ENCODE peak calls at places on chromosomes 11 and 22, in six cellular contexts. I is GM12865; K is MM.1S; T is NB4; H is PC-3; P is CD8-positive, alpha-beta T cell. X is an unnamed sample.
A peak's percentile ranks its signal among the peaks of the same experiment; 100 is the strongest.

GRCh38 chr11:119942021-119942420 is 195.9 kb downstream of the TRIM29 start:
- DNase-seq in I (no peak), K (no peak), T (no peak), H (no peak), P (no peak), X (no peak)

GRCh38 chr11:61680622-61681191 is 516 bp downstream of the DAGLA start:
- DNase-seq in I (no peak), K (no peak), T (no peak), H (no peak), P (no peak), X (no peak)

GRCh38 chr11:129319751-129320150 is 55.9 kb upstream of the BARX2 start:
- DNase-seq in I (no peak), K (no peak), T (no peak), H (no peak), P (no peak), X (no peak)

GRCh38 chr11:72781063-72781312 is 12.9 kb downstream of the STARD10 start:
- DNase-seq in I (no peak), K (no peak), T (no peak), H (peak; percentile 62), P (no peak), X (no peak)

GRCh38 chr11:12220305-12220704 is 109.9 kb downstream of the MICAL2 start:
- DNase-seq in I (no peak), K (no peak), T (no peak), H (no peak), P (no peak), X (no peak)

GRCh38 chr11:73792584-73792983 is 4.9 kb downstream of the MRPL48 start:
- DNase-seq in I (no peak), K (no peak), T (no peak), H (no peak), P (no peak), X (no peak)

GRCh38 chr11:57568330-57568766 is 876 bp upstream of the UBE2L6 start:
- DNase-seq in I (peak; percentile 87), K (peak; percentile 85), T (no peak), H (peak; percentile 87), P (peak; percentile 82), X (peak; percentile 22)

GRCh38 chr11:73907191-73907590 is 30.4 kb downstream of the PAAF1 start:
- DNase-seq in I (peak; percentile 1), K (no peak), T (peak; percentile 62), H (peak; percentile 88), P (no peak), X (no peak)

GRCh38 chr11:11944444-11944843 is 64.0 kb downstream of the DKK3 start:
- DNase-seq in I (no peak), K (no peak), T (peak; percentile 35), H (no peak), P (no peak), X (no peak)

GRCh38 chr11:23948831-23949230 is 548.0 kb upstream of the LUZP2 start:
- DNase-seq in I (no peak), K (no peak), T (no peak), H (no peak), P (no peak), X (no peak)

GRCh38 chr11:109789911-109790310 is 303.3 kb upstream of the ZC3H12C start:
- DNase-seq in I (no peak), K (no peak), T (no peak), H (no peak), P (no peak), X (no peak)

GRCh38 chr11:59943996-59944395 is 5.8 kb downstream of the OOSP1 start:
- DNase-seq in I (no peak), K (no peak), T (no peak), H (peak; percentile 4), P (no peak), X (no peak)

GRCh38 chr11:96396637-96397036 is 6.8 kb downstream of the JRKL start:
- DNase-seq in I (no peak), K (no peak), T (no peak), H (no peak), P (no peak), X (no peak)

GRCh38 chr22:49602481-49602880 is 225.2 kb downstream of the BRD1 start:
- DNase-seq in I (no peak), K (no peak), T (no peak), H (no peak), P (no peak), X (no peak)

GRCh38 chr11:59669611-59670009 is 773 bp upstream of the PATL1 start:
- DNase-seq in I (no peak), K (no peak), T (no peak), H (peak; percentile 41), P (no peak), X (no peak)

GRCh38 chr11:2325123-2325522 is 23.3 kb downstream of the TSPAN32 start:
- DNase-seq in I (no peak), K (no peak), T (no peak), H (no peak), P (no peak), X (no peak)
- TF ChIP-seq CTCF in I (no peak), K (no peak), T (no peak), H (no peak), P (no peak), X (no peak)

GRCh38 chr11:65425105-65425970 is 2.7 kb downstream of the NEAT1 start:
- DNase-seq in I (peak; percentile 84), K (peak; percentile 87), T (peak; percentile 90), H (peak; percentile 77), P (peak; percentile 72), X (peak; percentile 37)
- TF ChIP-seq CTCF in I (no peak), K (no peak), T (no peak), H (peak; percentile 6), P (no peak), X (no peak)

DNA sequence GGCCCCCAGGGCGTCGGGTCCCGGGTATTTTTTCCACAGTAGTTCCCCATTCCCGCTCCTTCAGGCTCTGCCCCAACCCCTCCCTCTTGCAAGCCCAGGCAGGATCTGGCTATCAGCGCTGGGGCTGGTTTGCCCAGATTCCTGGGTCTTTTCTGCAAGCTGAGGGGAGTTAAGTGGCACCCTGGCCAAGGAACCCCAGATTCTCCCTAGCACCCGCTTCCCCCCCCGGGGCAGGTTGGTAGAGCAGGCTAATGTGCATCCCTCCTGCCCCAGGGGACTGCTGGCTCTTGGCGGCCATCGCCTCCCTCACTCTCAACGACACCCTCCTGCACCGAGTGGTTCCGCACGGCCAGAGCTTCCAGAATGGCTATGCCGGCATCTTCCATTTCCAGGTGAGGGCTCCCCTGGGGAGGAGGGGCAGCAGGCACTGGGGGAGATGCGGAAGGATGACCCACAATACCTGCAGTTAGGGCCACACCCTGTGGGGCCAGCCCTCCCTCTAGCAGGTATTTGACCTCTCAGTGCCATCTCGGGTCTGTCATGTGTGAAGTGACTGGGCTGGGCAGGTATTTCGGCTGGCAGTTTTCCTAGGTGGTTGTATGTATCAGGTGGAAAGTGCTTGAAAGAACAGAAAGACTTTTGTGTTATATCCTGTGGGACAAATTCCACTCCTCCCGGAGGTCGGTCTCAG is 1.6 kb downstream of the CAPN1 start:
- DNase-seq in I (no peak), K (no peak), T (no peak), H (peak; percentile 95), P (no peak), X (no peak)
- TF ChIP-seq CTCF in I (no peak), K (no peak), T (no peak), H (no peak), P (no peak), X (no peak)

GRCh38 chr11:17931595-17931994 is 81.3 kb downstream of the SERGEF start:
- DNase-seq in I (no peak), K (no peak), T (no peak), H (no peak), P (no peak), X (no peak)

GRCh38 chr11:17934194-17934593 is 78.7 kb downstream of the SERGEF start:
- DNase-seq in I (no peak), K (no peak), T (no peak), H (no peak), P (no peak), X (no peak)

GRCh38 chr11:17933710-17934109 is 79.1 kb downstream of the SERGEF start:
- DNase-seq in I (no peak), K (no peak), T (no peak), H (no peak), P (no peak), X (no peak)

GRCh38 chr11:17930544-17931144 is 82.2 kb downstream of the SERGEF start:
- DNase-seq in I (no peak), K (no peak), T (peak; percentile 10), H (no peak), P (no peak), X (no peak)

DNA sequence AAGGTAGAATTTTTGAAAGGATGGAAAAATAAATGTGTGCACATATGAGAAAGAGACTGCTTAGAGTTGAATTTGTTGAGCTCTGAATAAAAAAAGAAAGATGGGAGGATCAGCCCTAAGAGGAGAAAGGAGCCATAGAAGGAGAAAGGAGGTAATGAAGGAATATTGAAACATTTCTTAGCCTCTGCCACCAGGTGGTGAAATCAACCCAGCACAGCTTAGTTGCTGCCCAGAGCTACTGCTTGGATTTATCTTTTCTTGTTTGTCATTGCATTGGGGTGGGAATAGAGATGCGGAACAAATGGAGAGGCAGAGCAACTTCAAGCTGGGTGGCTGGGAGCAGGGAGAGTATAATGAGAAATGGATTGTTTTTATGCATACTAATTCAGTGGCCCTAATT is 80.4 kb downstream of the SERGEF start:
- DNase-seq in I (no peak), K (no peak), T (no peak), H (no peak), P (no peak), X (no peak)
- TF ChIP-seq CTCF in I (peak; percentile 3), K (no peak), T (no peak), H (peak; percentile 31), P (no peak), X (no peak)

GRCh38 chr11:21169639-21170038 is 500.3 kb downstream of the NELL1 start:
- DNase-seq in I (no peak), K (no peak), T (no peak), H (no peak), P (no peak), X (no peak)
- TF ChIP-seq CTCF in I (no peak), K (no peak), T (no peak), H (no peak), P (no peak), X (no peak)

DNA sequence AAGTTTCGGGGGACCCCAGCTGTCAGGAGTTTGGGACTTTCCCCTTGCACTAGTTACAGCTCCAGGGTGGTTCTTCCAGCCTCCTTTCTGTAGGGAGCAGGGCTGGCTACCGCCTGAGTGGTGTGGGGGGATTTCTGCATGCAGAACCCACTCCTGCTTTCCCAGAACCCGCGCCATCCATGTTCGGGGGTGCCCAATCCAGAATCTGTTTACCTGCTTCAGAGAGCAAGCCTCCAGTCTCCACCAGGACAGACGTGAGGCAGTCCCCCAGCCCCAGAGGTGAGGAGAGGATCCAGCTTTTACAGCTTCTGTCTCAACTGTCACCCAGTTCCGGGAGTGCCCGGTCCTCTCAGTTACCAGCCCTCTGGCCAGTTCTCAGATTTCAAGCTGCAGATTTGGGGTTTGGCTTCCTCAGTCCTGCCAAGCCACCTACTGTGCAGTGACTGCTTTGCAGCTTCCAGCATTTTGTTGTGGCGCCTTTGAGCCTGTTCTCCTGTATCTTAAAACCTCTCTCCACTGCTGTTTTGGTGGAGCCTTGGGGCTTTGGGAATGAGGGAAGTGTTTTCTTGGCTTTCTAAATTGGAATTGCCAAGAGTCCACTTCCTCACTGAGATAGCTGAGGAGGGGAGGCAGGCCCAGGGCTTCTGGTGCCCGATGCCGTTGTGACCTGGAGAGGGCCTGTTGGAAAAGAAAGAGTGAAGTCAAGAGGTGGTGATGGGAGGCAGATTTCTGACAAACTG is 513.2 kb downstream of the TBC1D22A start:
- DNase-seq in I (no peak), K (no peak), T (peak; percentile 19), H (peak; percentile 78), P (no peak), X (no peak)
- TF ChIP-seq CTCF in I (no peak), K (no peak), T (peak; percentile 13), H (peak; percentile 51), P (no peak), X (no peak)

GRCh38 chr11:25415793-25416192 is 916.1 kb upstream of the ANO3 start:
- DNase-seq in I (no peak), K (no peak), T (no peak), H (no peak), P (no peak), X (no peak)
- TF ChIP-seq CTCF in I (no peak), K (no peak), T (no peak), H (no peak), P (no peak), X (no peak)